ENCODE peak calls at places on chromosomes 6 and 20, in seven cellular contexts. G, N, X, T, H, W and K are unnamed samples.

GRCh38 chr20:39190666-39191570 is 228.8 kb downstream of the DHX35 start:
- DNase-seq in G (no peak), N (peak), X (no peak), T (no peak), H (peak), W (no peak), K (no peak)

GRCh38 chr20:46083101-46083500 is 6.7 kb downstream of the NCOA5 start:
- DNase-seq in G (no peak), N (no peak), X (no peak), T (no peak), H (no peak), W (no peak), K (no peak)

GRCh38 chr6:158344534-158344933 is 32.3 kb downstream of the TULP4 start:
- DNase-seq in G (no peak), N (no peak), X (no peak), T (no peak), H (no peak), W (no peak), K (no peak)

GRCh38 chr20:5654557-5654956 is 95.6 kb upstream of the SHLD1 start:
- DNase-seq in G (no peak), N (no peak), X (no peak), T (no peak), H (no peak), W (no peak), K (no peak)

GRCh38 chr6:154350293-154350692 is 6.3 kb downstream of the IPCEF1 start:
- DNase-seq in G (no peak), N (no peak), X (no peak), T (no peak), H (no peak), W (no peak), K (no peak)

GRCh38 chr6:136786708-136787107 is 5.6 kb downstream of the MAP3K5 start:
- DNase-seq in G (no peak), N (no peak), X (no peak), T (no peak), H (no peak), W (no peak), K (no peak)

GRCh38 chr6:157981395-157982296 is at the start of gene SYNJ2:
- DNase-seq in G (peak), N (peak), X (peak), T (peak), H (no peak), W (peak), K (no peak)

GRCh38 chr20:24918579-24919566 is 30.2 kb upstream of the CST7 start:
- DNase-seq in G (no peak), N (no peak), X (no peak), T (no peak), H (no peak), W (no peak), K (no peak)

GRCh38 chr6:111604259-111605099 is 1.2 kb downstream of the TRAF3IP2 start:
- DNase-seq in G (peak), N (peak), X (peak), T (no peak), H (no peak), W (no peak), K (peak)

GRCh38 chr6:131164506-131164905 is 29.2 kb downstream of the AKAP7 start:
- DNase-seq in G (no peak), N (no peak), X (no peak), T (no peak), H (no peak), W (no peak), K (no peak)

GRCh38 chr6:31094389-31094881 is 17.9 kb downstream of the C6orf15 start:
- DNase-seq in G (peak), N (no peak), X (peak), T (no peak), H (no peak), W (no peak), K (no peak)

GRCh38 chr6:41712651-41713103 is 22.7 kb downstream of the TFEB start:
- DNase-seq in G (no peak), N (no peak), X (peak), T (peak), H (no peak), W (no peak), K (no peak)

GRCh38 chr6:42315991-42316378 is 98.3 kb upstream of the MRPS10 start:
- DNase-seq in G (peak), N (peak), X (no peak), T (no peak), H (peak), W (no peak), K (no peak)

GRCh38 chr6:75230484-75231325 is 12.9 kb downstream of the COX7A2 start:
- DNase-seq in G (peak), N (peak), X (no peak), T (no peak), H (peak), W (peak), K (no peak)

GRCh38 chr6:88244721-88245120 is 78.6 kb upstream of the CNR1 start:
- DNase-seq in G (no peak), N (no peak), X (no peak), T (no peak), H (no peak), W (no peak), K (no peak)

GRCh38 chr6:71103150-71103549 is 146.3 kb upstream of the B3GAT2 start:
- DNase-seq in G (no peak), N (no peak), X (no peak), T (no peak), H (no peak), W (no peak), K (no peak)

GRCh38 chr6:136252441-136252840 is 2.3 kb upstream of the MTFR2 start:
- DNase-seq in G (no peak), N (no peak), X (no peak), T (no peak), H (no peak), W (no peak), K (no peak)

GRCh38 chr6:39228111-39228971 is 934 bp downstream of the KCNK5 start:
- DNase-seq in G (no peak), N (no peak), X (no peak), T (no peak), H (no peak), W (no peak), K (no peak)

GRCh38 chr6:148769304-148769968 is 22.6 kb downstream of the UST start:
- DNase-seq in G (no peak), N (peak), X (no peak), T (no peak), H (no peak), W (no peak), K (no peak)

GRCh38 chr6:150235218-150235617 is 92.4 kb downstream of the PPP1R14C start:
- DNase-seq in G (no peak), N (no peak), X (no peak), T (no peak), H (no peak), W (no peak), K (no peak)

GRCh38 chr6:155310596-155310995 is 3.7 kb downstream of the TFB1M start:
- DNase-seq in G (no peak), N (no peak), X (no peak), T (no peak), H (no peak), W (no peak), K (no peak)

GRCh38 chr20:23048283-23049200 is 930 bp downstream of the THBD start:
- DNase-seq in G (peak), N (peak), X (peak), T (peak), H (no peak), W (no peak), K (no peak)

GRCh38 chr6:68473433-68474210 is 161.5 kb upstream of the ADGRB3 start:
- DNase-seq in G (no peak), N (no peak), X (no peak), T (no peak), H (no peak), W (no peak), K (no peak)

GRCh38 chr6:119894801-119895200 is 545.2 kb upstream of the MAN1A1 start:
- DNase-seq in G (no peak), N (no peak), X (no peak), T (no peak), H (no peak), W (no peak), K (no peak)

GRCh38 chr6:105402090-105402980 is 547 bp downstream of the PREP start:
- DNase-seq in G (peak), N (peak), X (peak), T (no peak), H (no peak), W (peak), K (no peak)

GRCh38 chr6:143536461-143536865 is 24.9 kb upstream of the FUCA2 start:
- DNase-seq in G (peak), N (peak), X (peak), T (peak), H (no peak), W (no peak), K (no peak)

GRCh38 chr6:69285054-69285453 is 511.8 kb downstream of the LMBRD1 start:
- DNase-seq in G (no peak), N (no peak), X (no peak), T (no peak), H (no peak), W (no peak), K (no peak)

GRCh38 chr6:76788154-76788553 is 675.1 kb downstream of the HTR1B start:
- DNase-seq in G (no peak), N (no peak), X (no peak), T (no peak), H (no peak), W (no peak), K (no peak)

GRCh38 chr20:20731945-20732296 is 19.5 kb upstream of the RALGAPA2 start:
- DNase-seq in G (no peak), N (no peak), X (no peak), T (no peak), H (no peak), W (no peak), K (no peak)

GRCh38 chr6:157050537-157051280 is 272.6 kb downstream of the TMEM242 start:
- DNase-seq in G (no peak), N (no peak), X (no peak), T (no peak), H (no peak), W (no peak), K (no peak)

GRCh38 chr6:6560909-6561308 is 27.6 kb upstream of the LY86 start:
- DNase-seq in G (no peak), N (no peak), X (no peak), T (no peak), H (peak), W (no peak), K (no peak)

GRCh38 chr20:37533154-37533715 is 5.6 kb upstream of the BLCAP start:
- DNase-seq in G (no peak), N (no peak), X (no peak), T (no peak), H (no peak), W (no peak), K (peak)

GRCh38 chr6:35160642-35161041 is 19.5 kb upstream of the TCP11 start:
- DNase-seq in G (no peak), N (no peak), X (no peak), T (no peak), H (no peak), W (no peak), K (no peak)

GRCh38 chr20:25242231-25242630 is 5.7 kb upstream of the PYGB start:
- DNase-seq in G (no peak), N (no peak), X (no peak), T (no peak), H (no peak), W (no peak), K (no peak)

GRCh38 chr20:46056970-46057855 is 28.2 kb downstream of the SLC12A5 start:
- DNase-seq in G (no peak), N (peak), X (no peak), T (no peak), H (no peak), W (peak), K (peak)

GRCh38 chr6:133817460-133818047 is 71.4 kb upstream of the TCF21 start:
- DNase-seq in G (peak), N (peak), X (no peak), T (no peak), H (peak), W (peak), K (no peak)

GRCh38 chr6:2669067-2669710 is 81.5 kb downstream of the MYLK4 start:
- DNase-seq in G (no peak), N (no peak), X (no peak), T (no peak), H (no peak), W (no peak), K (no peak)

DNA sequence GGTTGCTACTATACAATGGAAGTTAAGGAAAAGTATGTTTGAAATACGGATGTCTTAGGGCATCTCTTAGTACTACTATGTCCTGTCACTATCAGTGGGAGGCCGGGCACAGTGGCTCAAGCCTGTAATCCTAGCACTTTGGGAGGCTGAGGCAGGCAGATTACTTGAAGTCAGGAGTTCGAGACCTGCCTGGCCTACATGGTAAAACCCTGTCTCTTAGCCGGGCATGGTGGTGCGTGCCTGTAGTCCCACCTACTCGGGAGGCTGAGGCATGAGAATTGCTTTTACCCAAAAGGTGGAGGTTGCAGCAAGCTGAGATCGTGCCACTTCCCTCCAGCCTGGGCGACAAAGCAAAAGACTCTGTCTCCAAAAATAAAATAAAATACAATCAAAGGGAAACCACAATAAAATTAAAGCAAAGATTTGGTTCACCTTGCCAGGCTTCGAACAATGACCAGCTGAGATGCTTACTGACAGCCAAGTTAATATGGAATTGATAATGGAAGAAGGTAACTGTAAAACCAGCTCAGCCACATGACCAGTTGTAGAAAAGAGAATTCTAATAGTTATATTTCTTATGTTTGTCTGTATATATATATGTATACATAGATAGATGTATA is 6.5 kb downstream of the CD24 start:
- DNase-seq in G (no peak), N (no peak), X (no peak), T (no peak), H (no peak), W (no peak), K (no peak)
- TF ChIP-seq POLR2AphosphoS5 in G (no peak), N (peak), X (no peak), T (no peak), H (no peak), W (no peak), K (no peak)

GRCh38 chr20:3801846-3802245 is 5.7 kb downstream of the CDC25B start:
- DNase-seq in G (no peak), N (no peak), X (no peak), T (no peak), H (no peak), W (no peak), K (no peak)
- TF ChIP-seq POLR2AphosphoS5 in G (no peak), N (no peak), X (no peak), T (no peak), H (peak), W (no peak), K (no peak)

GRCh38 chr6:14664616-14665315 is 547.2 kb downstream of the CD83 start:
- DNase-seq in G (no peak), N (peak), X (no peak), T (no peak), H (no peak), W (no peak), K (no peak)
- TF ChIP-seq POLR2AphosphoS5 in G (no peak), N (no peak), X (no peak), T (no peak), H (no peak), W (no peak), K (no peak)

DNA sequence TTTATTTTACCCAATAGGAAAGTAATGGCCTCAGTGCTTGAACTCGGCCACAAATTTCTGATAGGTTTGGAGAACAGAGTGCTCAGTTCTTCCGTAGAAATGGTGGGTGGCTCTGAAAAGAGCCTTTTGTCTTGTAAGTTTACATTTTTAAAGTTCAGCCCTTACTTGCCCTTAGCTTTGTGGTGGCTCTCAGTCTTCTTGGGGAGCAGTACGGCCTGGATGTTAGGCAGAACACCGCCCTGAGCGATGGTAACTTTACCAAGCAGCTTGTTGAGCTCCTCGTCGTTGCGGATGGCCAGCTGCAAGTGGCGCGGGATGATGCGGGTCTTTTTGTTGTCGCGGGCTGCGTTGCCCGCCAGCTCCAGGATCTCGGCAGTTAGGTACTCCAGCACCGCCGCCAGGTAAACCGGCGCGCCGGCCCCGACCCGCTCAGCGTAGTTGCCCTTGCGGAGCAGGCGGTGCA is 19.6 kb downstream of the OR2B2 start:
- DNase-seq in G (no peak), N (no peak), X (no peak), T (no peak), H (peak), W (no peak), K (no peak)
- TF ChIP-seq POLR2AphosphoS5 in G (no peak), N (peak), X (no peak), T (no peak), H (no peak), W (no peak), K (no peak)

GRCh38 chr20:50304883-50305635 is 114.4 kb downstream of the CEBPB start:
- DNase-seq in G (peak), N (no peak), X (no peak), T (no peak), H (no peak), W (no peak), K (peak)

GRCh38 chr20:50302463-50303041 is 111.9 kb downstream of the CEBPB start:
- DNase-seq in G (no peak), N (no peak), X (no peak), T (no peak), H (no peak), W (no peak), K (no peak)

GRCh38 chr20:50305636-50306477 is 115.2 kb downstream of the CEBPB start:
- DNase-seq in G (peak), N (no peak), X (peak), T (no peak), H (no peak), W (no peak), K (no peak)

GRCh38 chr20:50304501-50304856 is 113.8 kb downstream of the CEBPB start:
- DNase-seq in G (peak), N (no peak), X (no peak), T (no peak), H (no peak), W (no peak), K (no peak)

GRCh38 chr20:50303573-50304500 is 113.2 kb downstream of the CEBPB start:
- DNase-seq in G (peak), N (no peak), X (peak), T (no peak), H (no peak), W (peak), K (no peak)
- TF ChIP-seq POLR2AphosphoS5 in G (peak), N (no peak), X (no peak), T (peak), H (no peak), W (no peak), K (no peak)

DNA sequence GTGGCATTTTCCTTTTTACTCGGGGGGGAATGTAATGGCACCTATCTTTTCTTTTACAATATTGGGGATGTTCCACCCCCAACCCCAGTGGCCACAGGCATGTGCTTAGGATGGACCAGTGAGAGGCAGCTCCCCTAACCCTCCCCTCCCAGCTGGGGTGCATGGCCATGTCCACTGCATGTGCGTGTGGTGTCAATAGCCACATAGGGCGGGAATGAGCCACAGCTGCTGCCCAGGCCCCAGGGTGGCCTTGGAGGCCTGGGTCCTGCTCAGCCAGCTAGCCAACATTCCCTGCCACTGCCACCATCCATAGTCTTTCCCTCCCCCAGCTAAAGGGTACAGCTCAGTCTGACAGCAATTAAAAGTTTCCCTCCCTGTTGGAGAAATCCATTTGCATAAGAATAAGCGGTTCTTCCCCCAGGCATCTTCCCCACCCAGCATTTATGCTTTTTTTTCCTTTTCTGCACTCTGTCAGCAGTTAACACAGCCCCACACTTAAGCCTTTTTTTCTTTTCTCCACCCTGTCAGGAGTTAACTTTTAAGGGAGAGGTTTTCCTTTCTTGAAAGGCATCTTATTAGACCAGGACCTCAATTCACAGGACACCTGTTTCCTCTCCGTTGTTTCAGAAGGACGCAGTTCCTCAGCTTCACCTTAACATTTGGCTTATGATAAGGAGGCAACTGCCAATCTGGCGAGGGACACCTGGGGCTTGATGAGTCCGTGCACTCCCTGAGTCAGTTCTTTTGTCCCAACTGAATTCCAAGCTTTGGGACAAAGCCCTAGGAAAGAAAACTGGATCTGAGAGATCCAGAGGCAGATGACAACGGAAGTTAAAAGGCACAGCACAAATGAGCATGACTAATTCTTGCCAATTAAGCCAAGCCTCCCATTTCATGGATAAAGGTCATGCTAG is 121.4 kb downstream of the TPBG start:
- DNase-seq in G (no peak), N (no peak), X (no peak), T (no peak), H (no peak), W (no peak), K (no peak)
- TF ChIP-seq POLR2AphosphoS5 in G (no peak), N (no peak), X (no peak), T (no peak), H (no peak), W (no peak), K (no peak)

DNA sequence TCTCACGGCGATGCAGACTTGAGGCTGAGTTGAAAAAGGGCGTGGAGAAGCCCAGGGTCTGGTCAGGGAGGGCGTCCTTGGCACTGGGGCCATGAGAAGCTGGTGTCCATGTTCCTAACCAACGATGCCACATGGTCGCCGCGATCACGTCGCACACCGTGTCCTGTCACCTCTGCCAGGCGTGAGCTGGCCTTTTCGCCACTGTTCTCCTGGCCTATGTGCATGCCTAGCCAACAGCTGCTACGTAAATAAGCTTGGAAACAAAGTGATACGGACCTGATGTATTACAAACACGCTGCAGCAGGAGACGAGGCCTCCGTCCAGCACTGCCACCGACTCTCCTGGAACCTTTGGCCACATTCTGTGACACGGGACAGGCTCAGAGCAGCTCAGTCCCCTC is 22.0 kb upstream of the KIF25 start:
- DNase-seq in G (no peak), N (no peak), X (no peak), T (no peak), H (no peak), W (no peak), K (no peak)
- TF ChIP-seq POLR2AphosphoS5 in G (no peak), N (no peak), X (no peak), T (no peak), H (no peak), W (no peak), K (no peak)

GRCh38 chr6:124487778-124488431 is 474.3 kb upstream of the RNF217 start:
- DNase-seq in G (no peak), N (no peak), X (no peak), T (no peak), H (no peak), W (no peak), K (no peak)
- TF ChIP-seq POLR2AphosphoS5 in G (no peak), N (no peak), X (no peak), T (no peak), H (no peak), W (no peak), K (no peak)

GRCh38 chr20:13784271-13784892 is 337 bp downstream of the ESF1 start:
- DNase-seq in G (no peak), N (no peak), X (no peak), T (no peak), H (no peak), W (peak), K (no peak)
- TF ChIP-seq POLR2AphosphoS5 in G (no peak), N (no peak), X (no peak), T (no peak), H (no peak), W (no peak), K (no peak)